ENCODE peak calls at places on chromosomes 6 and 20, in six cellular contexts. C, A, E, V, I and B are unnamed samples.

GRCh38 chr6:116385462-116385807 is 14.7 kb downstream of the DSE start:
- DNase-seq in E (peak), A (no peak), I (no peak), V (no peak), C (no peak), B (peak)

GRCh38 chr20:36368400-36368799 is 62.3 kb downstream of the DLGAP4 start:
- DNase-seq in E (no peak), V (no peak), A (no peak), C (no peak), I (no peak), B (no peak)

GRCh38 chr6:24376875-24377274 is 19.0 kb upstream of the DCDC2 start:
- DNase-seq in A (no peak), C (no peak), I (no peak), V (no peak), E (no peak), B (no peak)

GRCh38 chr20:33827629-33828325 is 16.6 kb downstream of the CHMP4B start:
- DNase-seq in V (no peak), A (no peak), C (no peak), I (no peak), E (peak), B (peak)

GRCh38 chr20:21102691-21103311 is 3.4 kb downstream of the LINC00237 start:
- DNase-seq in V (no peak), E (peak), A (no peak), C (peak), I (no peak), B (peak)

GRCh38 chr6:2081155-2082138 is 164.0 kb downstream of the GMDS start:
- DNase-seq in V (no peak), A (no peak), E (no peak), C (no peak), I (no peak), B (no peak)

GRCh38 chr20:40893610-40894242 is 134.9 kb upstream of the TOP1 start:
- DNase-seq in E (no peak), C (no peak), I (no peak), V (no peak), A (no peak), B (no peak)

GRCh38 chr20:36547186-36548005 is 6.1 kb downstream of the MYL9 start:
- DNase-seq in I (no peak), V (no peak), C (no peak), E (no peak), A (no peak), B (no peak)

GRCh38 chr6:39440039-39440426 is 117.5 kb upstream of the KCNK16 start:
- DNase-seq in E (no peak), V (no peak), C (no peak), I (no peak), A (no peak), B (no peak)

GRCh38 chr6:72218125-72218524 is 331.8 kb downstream of the RIMS1 start:
- DNase-seq in I (peak), A (peak), C (peak), V (no peak), E (peak), B (peak)

GRCh38 chr6:112218563-112218962 is 35.8 kb downstream of the LAMA4 start:
- DNase-seq in C (no peak), A (no peak), E (no peak), V (no peak), I (no peak), B (no peak)

GRCh38 chr6:85362652-85363310 is 87.1 kb upstream of the NT5E start:
- DNase-seq in A (no peak), C (no peak), E (no peak), V (no peak), I (no peak), B (peak)

GRCh38 chr6:65410309-65410708 is 296.7 kb downstream of the EYS start:
- DNase-seq in I (no peak), E (no peak), V (no peak), A (no peak), C (no peak), B (no peak)

GRCh38 chr6:131257104-131257503 is 121.8 kb downstream of the AKAP7 start:
- DNase-seq in V (no peak), E (no peak), I (no peak), C (no peak), A (no peak), B (no peak)

GRCh38 chr6:101226677-101227135 is 166.8 kb upstream of the GRIK2 start:
- DNase-seq in V (peak), I (peak), C (peak), E (peak), A (peak), B (peak)

GRCh38 chr6:169503556-169503955 is 198.3 kb downstream of the WDR27 start:
- DNase-seq in I (no peak), A (no peak), C (no peak), V (no peak), E (no peak), B (no peak)

GRCh38 chr6:86148586-86148985 is 505.9 kb upstream of the SYNCRIP start:
- DNase-seq in V (no peak), I (no peak), A (no peak), C (no peak), E (no peak), B (no peak)

GRCh38 chr6:26044140-26045045 is 42.8 kb upstream of the HFE start:
- DNase-seq in E (no peak), I (no peak), V (peak), A (no peak), C (no peak), B (peak)

GRCh38 chr6:85185977-85186376 is 263.9 kb upstream of the NT5E start:
- DNase-seq in V (no peak), A (no peak), E (no peak), C (no peak), I (no peak), B (peak)

GRCh38 chr20:49821850-49822249 is 9.2 kb downstream of the SLC9A8 start:
- DNase-seq in C (no peak), I (no peak), E (peak), A (no peak), V (no peak), B (peak)

GRCh38 chr20:19992996-19993908 is 23.9 kb upstream of the NAA20 start:
- DNase-seq in C (peak), V (peak), E (peak), I (no peak), A (no peak), B (peak)

GRCh38 chr6:34178361-34179105 is 32.6 kb upstream of the GRM4 start:
- DNase-seq in E (no peak), A (no peak), V (no peak), C (no peak), I (no peak), B (no peak)

GRCh38 chr6:166527849-166528248 is 58.6 kb downstream of the RAMACL start:
- DNase-seq in I (no peak), V (no peak), E (no peak), C (no peak), A (no peak), B (no peak)

GRCh38 chr6:38997128-38997761 is 51.3 kb upstream of the GLP1R start:
- DNase-seq in V (no peak), E (peak), I (peak), A (peak), C (peak), B (peak)

GRCh38 chr6:43873806-43874714 is 104.0 kb downstream of the VEGFA start:
- DNase-seq in I (no peak), A (no peak), E (no peak), V (peak), C (no peak), B (no peak)

GRCh38 chr20:57432874-57433491 is 41.8 kb downstream of the RBM38 start:
- DNase-seq in I (no peak), V (no peak), A (no peak), C (no peak), E (peak), B (no peak)

GRCh38 chr6:37205189-37205996 is 35.4 kb downstream of the PIM1 start:
- DNase-seq in I (no peak), E (no peak), A (no peak), C (no peak), V (no peak), B (no peak)

GRCh38 chr6:111521497-111522275 is 38.7 kb upstream of the REV3L start:
- DNase-seq in C (no peak), A (no peak), I (no peak), V (no peak), E (no peak), B (peak)

GRCh38 chr6:3229566-3230274 is 2.3 kb upstream of the TUBB2B start:
- DNase-seq in I (no peak), C (peak), A (peak), E (no peak), V (no peak), B (no peak)

GRCh38 chr6:30544666-30545272 is 11.5 kb downstream of the GNL1 start:
- DNase-seq in C (no peak), A (peak), V (peak), E (peak), I (no peak), B (peak)

DNA sequence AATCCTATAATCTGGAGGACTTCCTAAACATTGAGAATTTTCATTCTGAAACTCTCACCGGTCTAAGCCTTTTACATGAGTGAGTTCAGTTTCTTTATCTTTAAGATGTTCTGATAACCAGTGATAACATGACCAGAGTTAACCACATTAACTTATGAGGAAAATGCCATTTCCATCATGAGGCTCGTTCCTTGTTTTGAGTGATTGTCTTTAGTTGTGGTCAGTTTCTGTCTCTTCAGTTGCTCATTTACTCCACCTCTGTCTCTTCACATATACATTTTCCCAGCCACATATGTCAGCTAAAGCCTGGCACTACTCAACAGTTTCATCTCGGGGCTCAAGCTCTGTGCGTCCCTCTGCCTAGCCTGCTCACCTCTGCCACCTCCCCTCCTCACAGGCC is 70.4 kb downstream of the JAG1 start:
- DNase-seq in E (no peak), I (no peak), A (no peak), V (no peak), C (no peak), B (no peak)
- H3K23ac ChIP-seq in E (no peak), I (no peak), A (no peak), V (no peak), C (no peak), B (peak)

GRCh38 chr6:81594501-81594900 is 158.0 kb downstream of the TENT5A start:
- DNase-seq in I (no peak), V (peak), A (no peak), C (no peak), E (no peak), B (no peak)

GRCh38 chr6:81589465-81590313 is 162.8 kb downstream of the TENT5A start:
- DNase-seq in I (no peak), V (no peak), A (no peak), C (no peak), E (no peak), B (no peak)

DNA sequence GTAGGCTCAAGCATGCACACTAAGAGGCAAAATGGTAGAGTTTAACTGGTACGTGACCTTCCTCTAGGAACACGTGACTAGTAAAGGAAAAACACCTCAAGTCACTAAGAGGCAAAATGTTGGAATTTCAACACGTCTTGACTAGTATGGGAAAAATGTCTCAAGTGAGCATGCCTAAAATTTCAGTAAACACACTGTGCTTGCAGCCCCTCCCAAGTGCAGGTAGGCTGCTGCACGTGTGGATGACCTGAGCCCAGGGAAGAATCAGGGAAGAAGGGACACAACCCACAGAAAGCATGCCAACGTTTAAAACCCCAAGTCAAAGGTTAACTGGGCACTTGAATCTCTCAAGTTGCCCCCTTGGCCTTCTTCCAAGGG is 162.2 kb downstream of the TENT5A start:
- DNase-seq in A (no peak), E (no peak), C (no peak), I (no peak), V (peak), B (no peak)
- H3K14ac ChIP-seq in A (no peak), E (no peak), C (no peak), I (no peak), V (no peak), B (no peak)

GRCh38 chr6:106629103-106629858 is at the start of the genes QRSL1 and RTN4IP1:
- DNase-seq in A (peak), C (peak), V (peak), E (peak), I (peak), B (peak)
- H3K23ac ChIP-seq in A (no peak), C (no peak), V (no peak), E (no peak), I (no peak), B (peak)

DNA sequence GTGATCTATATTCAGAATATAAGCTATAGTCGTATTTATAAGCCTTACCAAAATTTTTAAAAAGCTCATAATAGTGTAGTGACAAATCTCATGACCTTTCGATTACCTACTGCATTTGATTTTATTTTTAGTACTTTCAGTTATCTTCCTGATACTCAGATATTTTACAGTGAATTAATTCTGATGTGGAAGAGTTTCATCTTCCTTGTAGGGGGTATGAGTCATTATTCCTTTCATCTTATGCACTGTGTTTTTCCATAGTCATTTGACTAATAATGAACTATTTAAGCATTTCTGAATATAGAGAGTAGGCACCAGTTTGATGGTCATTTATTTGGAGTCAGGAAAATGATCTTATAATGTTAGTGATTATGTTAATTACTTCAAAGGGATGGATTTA is 36.4 kb downstream of the HDGFL1 start:
- DNase-seq in I (no peak), V (no peak), C (no peak), E (no peak), A (no peak), B (peak)
- H3K14ac ChIP-seq in I (no peak), V (no peak), C (no peak), E (no peak), A (no peak), B (no peak)

GRCh38 chr6:6002005-6002808 is 4.5 kb downstream of the NRN1 start:
- DNase-seq in V (no peak), E (no peak), C (peak), I (no peak), A (no peak), B (no peak)
- H3K23ac ChIP-seq in V (no peak), E (no peak), C (no peak), I (no peak), A (peak), B (no peak)